ENCODE peak calls at places on chromosomes 1 and 21, in five cellular contexts. M, X, K, R and E are unnamed samples. For H3K4me1, the result is how much of the 10 kb centered on the place peaks cover.

GRCh38 chr1:16138772-16139221 is 17.1 kb downstream of the EPHA2 start:
- DNase-seq in M (peak), X (no peak), K (peak), R (no peak), E (no peak)

GRCh38 chr1:85888961-85889360 is 180.7 kb upstream of the ZNHIT6 start:
- DNase-seq in M (no peak), X (no peak), K (no peak), R (no peak), E (no peak)

GRCh38 chr1:57572016-57572415 is 148.2 kb upstream of the DAB1 start:
- DNase-seq in M (no peak), X (no peak), K (no peak), R (no peak), E (no peak)

GRCh38 chr1:240435996-240436566 is 175.9 kb downstream of the GREM2 start:
- DNase-seq in M (no peak), X (no peak), K (peak), R (no peak), E (no peak)

GRCh38 chr1:245984390-245985155 is 522.5 kb downstream of the SMYD3 start:
- DNase-seq in M (no peak), X (no peak), K (peak), R (no peak), E (no peak)

GRCh38 chr1:241485554-241485992 is 34.0 kb downstream of the FH start:
- DNase-seq in M (peak), X (no peak), K (peak), R (no peak), E (no peak)

GRCh38 chr21:27196651-27197050 is 229.8 kb upstream of the ADAMTS5 start:
- DNase-seq in M (no peak), X (no peak), K (peak), R (no peak), E (no peak)

GRCh38 chr1:89701746-89702241 is 68.9 kb downstream of the LRRC8C start:
- DNase-seq in M (no peak), X (no peak), K (peak), R (no peak), E (no peak)

GRCh38 chr1:90959352-90960206 is 62.3 kb downstream of the ZNF644 start:
- DNase-seq in M (no peak), X (no peak), K (peak), R (no peak), E (no peak)

GRCh38 chr1:192266645-192267044 is 50.1 kb upstream of the RGS21 start:
- DNase-seq in M (no peak), X (no peak), K (no peak), R (no peak), E (no peak)

GRCh38 chr1:24621121-24621520 is 22.0 kb upstream of the SRRM1 start:
- DNase-seq in M (no peak), X (no peak), K (peak), R (no peak), E (no peak)

GRCh38 chr1:155454096-155454495 is 108.5 kb downstream of the ASH1L start:
- DNase-seq in M (no peak), X (no peak), K (peak), R (no peak), E (no peak)

GRCh38 chr1:196535727-196536126 is 72.5 kb downstream of the KCNT2 start:
- DNase-seq in M (no peak), X (no peak), K (peak), R (no peak), E (no peak)

GRCh38 chr21:35637431-35637830 is 422.9 kb downstream of the SETD4 start:
- DNase-seq in M (peak), X (no peak), K (peak), R (no peak), E (peak)

GRCh38 chr1:52542085-52542688 is 10.7 kb downstream of the TUT4 start:
- DNase-seq in M (peak), X (no peak), K (no peak), R (no peak), E (no peak)

GRCh38 chr1:246784621-246785535 is 60.7 kb downstream of the SCCPDH start:
- DNase-seq in M (peak), X (no peak), K (peak), R (no peak), E (no peak)

GRCh38 chr1:14140800-14141526 is 441.0 kb downstream of the PRDM2 start:
- DNase-seq in M (no peak), X (no peak), K (no peak), R (no peak), E (peak)

GRCh38 chr1:14138627-14139026 is 438.6 kb downstream of the PRDM2 start:
- DNase-seq in M (no peak), X (no peak), K (no peak), R (no peak), E (no peak)

GRCh38 chr1:14142397-14143095 is 442.6 kb downstream of the PRDM2 start:
- DNase-seq in M (no peak), X (no peak), K (no peak), R (no peak), E (no peak)

GRCh38 chr1:14149431-14149830 is 449.1 kb upstream of the KAZN start:
- DNase-seq in M (no peak), X (no peak), K (no peak), R (no peak), E (no peak)

DNA sequence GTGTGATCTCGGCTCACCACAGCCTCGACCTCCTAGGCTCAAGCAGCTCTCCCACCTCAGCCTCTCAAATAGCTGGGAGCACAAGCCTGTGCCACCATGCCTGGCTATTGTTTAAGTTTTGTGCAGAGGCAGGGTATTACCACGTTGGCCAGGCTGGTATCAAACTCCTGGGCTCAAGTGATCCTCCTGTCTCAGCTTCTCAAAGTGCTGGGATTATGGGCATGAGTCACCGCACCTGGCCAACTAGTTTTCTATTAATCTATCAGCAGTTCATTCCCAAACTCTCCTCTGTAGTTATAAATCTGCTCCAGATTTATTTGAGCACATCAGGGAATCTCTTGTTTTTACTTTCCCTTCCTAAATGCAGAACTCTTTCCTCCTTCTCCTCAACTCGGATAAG is 443.8 kb downstream of the PRDM2 start:
- DNase-seq in M (no peak), X (no peak), K (no peak), R (no peak), E (no peak)
- TF ChIP-seq POLR2A in M (no peak), X (no peak), K (no peak), R (no peak), E (no peak)

DNA sequence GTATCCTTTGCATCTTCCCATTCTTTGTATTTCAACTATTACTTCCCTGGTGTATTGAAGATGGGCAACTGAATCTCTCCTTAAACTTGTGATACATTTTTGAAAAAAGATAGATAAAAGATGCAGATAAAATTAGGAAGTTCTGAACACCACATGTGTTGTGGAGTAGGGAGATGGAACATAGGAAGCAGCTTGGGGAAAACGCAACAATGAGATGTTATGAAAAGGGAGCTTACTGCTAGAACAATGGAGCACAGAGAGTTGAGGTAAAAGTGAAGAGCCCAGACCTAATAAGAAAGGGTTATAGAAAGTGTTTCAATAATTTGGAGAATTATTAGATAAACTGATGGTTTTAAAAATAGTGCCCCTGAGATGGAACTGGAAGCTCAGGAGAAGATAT is 20.9 kb downstream of the GNAI3 start:
- DNase-seq in M (peak), X (no peak), K (no peak), R (no peak), E (no peak)
- H3K4me1 ChIP-seq in M (under half), X (under half), K (under half), R (under half), E (half or more)

DNA sequence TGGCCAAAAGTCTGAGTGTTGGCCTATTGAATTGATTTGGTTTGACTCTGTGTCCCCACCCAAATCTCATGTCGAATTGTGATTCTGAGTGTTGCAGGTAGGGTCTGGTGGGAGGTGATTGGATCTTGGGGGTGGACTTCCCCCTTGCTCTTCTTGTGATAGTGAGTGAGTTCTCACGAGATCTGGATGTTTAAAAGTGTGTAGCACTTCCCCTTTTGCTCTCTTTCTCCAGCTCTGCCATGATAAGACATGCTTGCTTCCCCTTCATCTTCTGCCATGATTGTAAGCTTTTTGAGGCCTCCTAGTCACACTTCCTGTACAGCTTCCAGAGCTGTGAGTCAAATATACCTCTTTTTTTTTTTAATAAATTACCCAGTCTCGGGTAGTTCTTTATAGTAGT is 297.1 kb upstream of the ZRANB2 start:
- DNase-seq in M (no peak), X (no peak), K (no peak), R (no peak), E (no peak)
- TF ChIP-seq CTCF in M (no peak), X (no peak), K (no peak), R (no peak), E (no peak)

DNA sequence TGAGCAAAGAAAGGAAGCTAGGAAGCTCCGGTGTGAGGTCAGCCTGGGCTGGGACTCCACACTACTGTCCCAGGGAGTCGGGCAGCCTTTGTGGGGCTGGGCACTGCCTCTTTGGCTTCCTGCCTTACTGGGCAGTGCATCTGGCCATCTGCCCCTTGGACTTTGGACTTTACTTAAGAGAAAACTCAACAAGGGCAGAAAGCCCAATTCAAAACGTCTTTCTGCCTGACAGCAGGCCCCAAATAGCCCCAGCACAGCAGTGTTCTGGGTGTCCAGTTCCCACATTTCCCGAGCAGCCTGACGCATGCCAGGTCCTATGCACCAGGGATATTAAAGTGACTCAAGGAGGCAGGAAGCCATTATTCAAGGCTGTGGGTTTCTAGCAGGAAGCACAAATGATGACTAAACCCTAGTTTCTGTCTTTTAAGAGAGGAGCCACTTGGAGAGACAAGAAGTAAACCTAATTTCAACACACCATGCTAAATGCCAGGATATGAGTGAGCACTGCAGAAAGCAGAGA is 37.9 kb upstream of the EDEM3 start:
- DNase-seq in M (peak), X (peak), K (peak), R (peak), E (peak)
- TF ChIP-seq POLR2A in M (no peak), X (no peak), K (peak), R (no peak), E (no peak)

DNA sequence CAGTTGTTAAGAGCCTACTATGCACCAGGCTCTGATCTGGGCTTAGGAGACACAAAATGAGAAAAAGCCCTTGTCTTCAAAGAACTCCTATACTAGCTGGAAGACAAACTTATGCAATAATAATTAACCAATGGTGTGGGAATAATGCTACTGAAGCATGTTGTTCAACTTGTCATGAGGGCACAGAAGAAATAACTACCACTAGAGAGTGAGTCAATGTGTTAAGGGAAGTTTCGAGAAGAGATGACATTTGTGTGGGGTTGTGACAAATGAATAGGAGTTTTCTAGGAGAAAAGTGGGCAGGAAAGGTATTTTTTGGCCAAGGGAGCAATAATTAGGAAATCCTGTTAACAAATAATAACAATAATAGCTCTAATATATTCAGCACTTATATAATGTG is 205.0 kb downstream of the PDE4B start:
- DNase-seq in M (no peak), X (no peak), K (no peak), R (no peak), E (no peak)
- H3K4me1 ChIP-seq in M (under half), X (under half), K (under half), R (under half), E (under half)

DNA sequence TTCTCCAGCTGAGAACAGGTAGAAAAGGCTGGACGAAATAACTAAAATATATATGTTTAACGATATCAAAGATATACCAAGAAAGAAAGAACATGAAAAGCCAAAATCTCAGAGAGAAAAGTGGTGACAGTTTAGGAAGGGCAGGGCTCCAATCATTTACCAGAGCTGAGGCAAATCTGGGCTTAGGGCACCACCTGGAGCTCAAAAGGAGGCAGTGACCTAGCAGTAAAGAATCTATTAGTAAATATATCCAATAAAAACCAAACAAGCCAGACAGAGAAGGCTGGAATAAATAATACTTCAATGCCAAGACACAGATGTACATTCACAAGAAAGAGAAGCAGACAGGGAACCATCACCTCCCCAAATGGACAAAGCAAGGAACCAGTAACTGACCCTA is 43.5 kb downstream of the CHIA start:
- DNase-seq in M (peak), X (no peak), K (peak), R (no peak), E (no peak)
- TF ChIP-seq CTCF in M (no peak), X (peak), K (peak), R (peak), E (peak)

DNA sequence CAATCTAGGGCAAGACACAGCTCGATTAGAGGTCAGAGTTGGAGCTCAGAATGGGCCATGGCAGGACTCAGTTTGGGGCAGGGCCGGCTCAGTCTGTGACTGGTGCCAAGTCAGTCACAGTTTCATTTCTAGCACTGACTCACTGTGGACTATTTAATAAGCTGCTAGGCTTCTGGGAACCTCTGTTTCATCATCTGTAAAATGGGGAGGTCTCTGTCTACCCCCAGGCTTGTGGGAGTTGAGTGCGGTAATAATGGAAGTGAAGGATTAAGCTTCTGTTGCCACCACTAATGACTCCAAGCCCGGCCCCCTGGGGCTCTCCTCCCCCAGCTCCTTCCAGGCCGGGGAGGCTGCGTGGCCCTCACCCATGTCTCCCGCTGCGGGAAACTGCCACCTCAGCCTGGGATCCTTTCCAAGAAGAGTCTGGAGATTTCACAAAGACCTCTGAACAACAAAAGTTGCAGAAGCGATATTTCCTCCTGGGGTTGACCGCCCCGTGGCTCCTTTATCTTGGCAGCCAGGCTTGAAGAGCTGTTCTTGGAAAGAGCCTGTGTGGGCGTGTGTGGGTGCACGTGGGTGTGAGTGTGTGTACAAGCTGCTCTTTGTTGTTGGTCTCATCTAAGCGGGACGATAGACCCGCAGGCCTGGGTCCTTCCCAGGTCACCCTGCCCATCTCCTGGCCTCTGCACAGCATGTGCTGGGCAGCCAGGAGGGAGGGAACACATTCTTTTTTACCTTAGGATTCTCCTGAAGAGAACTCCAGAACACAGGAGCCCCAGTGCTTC is 29.1 kb downstream of the KNCN start:
- DNase-seq in M (no peak), X (no peak), K (peak), R (peak), E (peak)
- TF ChIP-seq POLR2A in M (no peak), X (no peak), K (no peak), R (no peak), E (no peak)

DNA sequence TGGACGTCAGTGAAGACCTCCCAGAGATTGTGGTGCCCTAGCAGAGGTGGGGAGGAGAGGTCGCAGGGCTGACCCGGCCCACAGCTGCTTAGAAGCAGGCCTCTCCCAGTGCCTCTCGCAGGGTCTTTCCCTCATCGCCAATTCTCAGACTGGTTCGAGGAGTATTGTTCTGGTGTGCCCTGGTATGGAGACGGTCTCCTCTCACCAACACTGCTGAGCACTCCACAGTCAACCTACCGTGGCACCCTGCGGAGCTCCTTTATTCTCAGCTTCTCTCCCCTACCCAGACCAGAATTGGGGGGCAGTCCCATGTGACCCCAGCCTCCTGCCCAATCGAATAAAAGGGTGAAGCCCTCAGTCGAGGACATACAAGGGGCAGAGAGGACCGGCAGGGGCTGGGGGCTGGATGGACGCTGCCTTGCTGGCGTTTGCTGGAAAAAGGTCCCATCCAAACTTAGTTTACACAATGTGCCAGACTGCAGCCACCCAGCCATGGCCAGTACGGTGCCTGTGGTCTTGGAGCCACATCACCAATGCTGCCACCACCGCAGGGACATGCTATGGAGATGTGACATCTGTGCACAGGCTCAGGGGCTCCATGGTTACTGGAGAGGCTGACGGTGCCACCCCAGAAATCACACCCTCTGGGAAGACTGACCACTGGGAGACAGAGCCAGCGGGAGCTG is 80.8 kb downstream of the STUM start:
- DNase-seq in M (no peak), X (peak), K (no peak), R (peak), E (no peak)
- H3K4me1 ChIP-seq in M (under half), X (under half), K (under half), R (under half), E (under half)

DNA sequence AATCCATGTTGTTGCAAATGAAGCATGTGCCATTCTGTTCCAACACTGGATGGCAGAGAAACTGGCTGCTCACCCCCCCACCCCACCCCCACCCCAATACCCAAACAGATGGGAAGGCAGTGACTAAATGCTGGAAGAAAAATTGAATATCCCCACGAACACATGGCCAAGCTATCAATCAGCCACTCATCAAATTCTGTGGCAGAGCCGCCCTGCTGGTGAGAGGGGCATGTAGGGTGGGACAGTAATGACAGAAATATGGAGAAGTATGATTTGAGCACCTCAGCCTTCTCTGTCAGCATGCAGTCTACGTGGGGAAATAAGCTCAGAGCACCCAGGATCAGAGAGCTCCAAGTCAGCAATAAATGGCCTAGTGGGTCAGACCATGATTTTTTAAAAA is 34.1 kb downstream of the OPTC start:
- DNase-seq in M (no peak), X (no peak), K (no peak), R (no peak), E (no peak)
- TF ChIP-seq CTCF in M (no peak), X (no peak), K (no peak), R (no peak), E (no peak)

GRCh38 chr1:34407140-34407539 is 230.4 kb downstream of the C1orf94 start:
- DNase-seq in M (no peak), X (no peak), K (no peak), R (no peak), E (peak)
- TF ChIP-seq POLR2A in M (no peak), X (no peak), K (no peak), R (no peak), E (no peak)